ENCODE peak calls at places on chromosomes 6 and 20, in eight cellular contexts. F, Q, U, G, W, O, S and J are unnamed samples.

GRCh38 chr6:38603966-38604365 is 35.8 kb downstream of the BTBD9 start:
- DNase-seq in O (no peak), G (no peak), U (no peak), W (no peak), S (no peak), Q (no peak), F (no peak), J (no peak)

GRCh38 chr20:50187403-50188051 is 3.1 kb upstream of the CEBPB start:
- DNase-seq in F (no peak), S (no peak), O (no peak), G (no peak), W (no peak), Q (peak), U (no peak), J (no peak)

GRCh38 chr6:163536770-163537169 is 122.3 kb downstream of the QKI start:
- DNase-seq in F (no peak), Q (peak), U (no peak), O (no peak), G (no peak), S (no peak), W (no peak), J (no peak)

GRCh38 chr20:31675828-31676533 is 38.3 kb downstream of the COX4I2 start:
- DNase-seq in O (no peak), U (no peak), Q (no peak), G (no peak), W (peak), F (no peak), S (no peak), J (no peak)

GRCh38 chr6:145631374-145631773 is 103.9 kb downstream of the EPM2A start:
- DNase-seq in G (no peak), S (no peak), U (no peak), W (no peak), O (no peak), F (no peak), Q (peak), J (no peak)

GRCh38 chr20:8172191-8172590 is 40.1 kb downstream of the PLCB1 start:
- DNase-seq in O (no peak), W (no peak), Q (no peak), S (no peak), G (no peak), U (no peak), F (no peak), J (no peak)

GRCh38 chr20:33859157-33859695 is 48.1 kb downstream of the CHMP4B start:
- DNase-seq in W (no peak), F (no peak), S (no peak), O (no peak), G (no peak), U (no peak), Q (no peak), J (no peak)

GRCh38 chr6:35808688-35809087 is 3.5 kb downstream of the LHFPL5 start:
- DNase-seq in U (no peak), O (peak), W (no peak), S (peak), Q (peak), G (no peak), F (no peak), J (peak)

GRCh38 chr6:41672016-41672415 is 33.7 kb downstream of the MDFI start:
- DNase-seq in O (no peak), U (no peak), Q (peak), F (no peak), G (no peak), S (no peak), W (no peak), J (no peak)

GRCh38 chr6:3281669-3282460 is 23.1 kb downstream of the PSMG4 start:
- DNase-seq in W (no peak), Q (no peak), O (no peak), F (peak), G (peak), U (no peak), S (no peak), J (no peak)

GRCh38 chr6:84685983-84686584 is 78.3 kb downstream of the TBX18 start:
- DNase-seq in W (peak), S (no peak), O (no peak), U (peak), Q (peak), F (no peak), G (no peak), J (no peak)

GRCh38 chr6:133241088-133241900 is at the start of gene EYA4:
- DNase-seq in Q (peak), O (peak), S (peak), F (no peak), U (peak), W (no peak), G (peak), J (no peak)

GRCh38 chr6:105691971-105692370 is 289.1 kb upstream of the PREP start:
- DNase-seq in F (no peak), Q (peak), S (no peak), W (no peak), G (no peak), O (no peak), U (no peak), J (no peak)

GRCh38 chr20:59221049-59221748 is 57.6 kb downstream of the ZNF831 start:
- DNase-seq in W (no peak), G (no peak), O (no peak), F (no peak), Q (peak), S (no peak), U (no peak), J (no peak)

GRCh38 chr6:164168595-164168994 is 754.1 kb downstream of the QKI start:
- DNase-seq in S (no peak), F (no peak), U (no peak), Q (no peak), G (no peak), W (no peak), O (no peak), J (no peak)

GRCh38 chr6:37514377-37514776 is 14.7 kb upstream of the CCDC167 start:
- DNase-seq in F (no peak), G (no peak), O (no peak), Q (peak), U (no peak), W (no peak), S (peak), J (no peak)

GRCh38 chr20:38337561-38338140 is 8.6 kb upstream of the LBP start:
- DNase-seq in W (peak), G (no peak), F (no peak), U (peak), S (peak), O (peak), Q (peak), J (no peak)

GRCh38 chr6:16331328-16332174 is 93.2 kb downstream of the GMPR start:
- DNase-seq in U (peak), W (peak), G (peak), F (no peak), Q (peak), S (peak), O (peak), J (peak)

GRCh38 chr6:45513331-45513730 is 135.6 kb upstream of the SUPT3H start:
- DNase-seq in Q (no peak), U (no peak), W (no peak), G (no peak), O (no peak), F (no peak), S (no peak), J (peak)

GRCh38 chr6:46815130-46815529 is 21.9 kb downstream of the MEP1A start:
- DNase-seq in O (no peak), G (no peak), W (no peak), U (no peak), S (no peak), Q (no peak), F (no peak), J (no peak)

GRCh38 chr20:51553897-51554504 is 11.5 kb upstream of the NFATC2 start:
- DNase-seq in G (no peak), W (no peak), Q (no peak), O (no peak), S (no peak), F (no peak), U (no peak), J (no peak)

GRCh38 chr6:132995432-132995831 is 181.1 kb downstream of the RPS12 start:
- DNase-seq in F (no peak), S (no peak), W (no peak), U (no peak), Q (no peak), O (no peak), G (no peak), J (no peak)